ENCODE peak calls at places on chromosomes 11 and 22, in six cellular contexts. Z is lower lobe of right lung, A is astrocyte of the spinal cord, C is left lung, R is GM13976, X is fibroblast of pulmonary artery. G is an unnamed sample.

GRCh38 chr11:123694551-123694950 is 40.1 kb upstream of the SCN3B start:
- DNase-seq in Z (no peak), A (no peak), C (no peak), R (no peak), X (no peak), G (no peak)

GRCh38 chr11:65646921-65647701 is 9.2 kb downstream of the SIPA1 start:
- DNase-seq in Z (peak; percentile 64), A (peak; percentile 25), C (no peak), R (no peak), X (peak; percentile 24), G (peak; percentile 52)

GRCh38 chr11:74739546-74740270 is 8.5 kb upstream of the CHRDL2 start:
- DNase-seq in Z (no peak), A (peak; percentile 64), C (no peak), R (peak; percentile 72), X (peak; percentile 79), G (peak; percentile 84)

GRCh38 chr11:534592-535518 is 521 bp downstream of the HRAS start:
- DNase-seq in Z (peak; percentile 75), A (no peak), C (peak; percentile 50), R (no peak), X (no peak), G (no peak)

GRCh38 chr11:92845390-92846185 is 123.9 kb upstream of the MTNR1B start:
- DNase-seq in Z (no peak), A (no peak), C (no peak), R (no peak), X (no peak), G (no peak)

GRCh38 chr22:49724030-49724892 is 103.4 kb downstream of the BRD1 start:
- DNase-seq in Z (no peak), A (no peak), C (no peak), R (no peak), X (no peak), G (no peak)

GRCh38 chr11:3944198-3944597 is 88.7 kb downstream of the STIM1 start:
- DNase-seq in Z (no peak), A (no peak), C (no peak), R (no peak), X (no peak), G (no peak)

GRCh38 chr22:28075260-28075981 is 156.4 kb upstream of the PITPNB start:
- DNase-seq in Z (peak; percentile 50), A (peak; percentile 79), C (peak; percentile 35), R (no peak), X (peak; percentile 84), G (peak; percentile 72)

GRCh38 chr11:126719740-126720139 is 280.8 kb downstream of the KIRREL3 start:
- DNase-seq in Z (no peak), A (no peak), C (no peak), R (no peak), X (no peak), G (no peak)

GRCh38 chr11:10728779-10729472 is 22.1 kb upstream of the CTR9 start:
- DNase-seq in Z (no peak), A (no peak), C (no peak), R (no peak), X (no peak), G (peak; percentile 29)

GRCh38 chr11:128582496-128583366 is 4.6 kb downstream of the ETS1 start:
- DNase-seq in Z (no peak), A (peak; percentile 95), C (peak; percentile 52), R (no peak), X (peak; percentile 93), G (peak; percentile 99)

GRCh38 chr11:126716456-126717083 is 284.0 kb downstream of the KIRREL3 start:
- DNase-seq in Z (no peak), A (peak; percentile 42), C (no peak), R (peak; percentile 68), X (peak; percentile 37), G (peak; percentile 2)

GRCh38 chr11:110818032-110818687 is 105.9 kb upstream of the ARHGAP20 start:
- DNase-seq in Z (no peak), A (peak; percentile 71), C (no peak), R (no peak), X (peak; percentile 39), G (peak; percentile 57)

GRCh38 chr11:43626798-43627197 is 53.7 kb upstream of the HSD17B12 start:
- DNase-seq in Z (no peak), A (no peak), C (no peak), R (no peak), X (no peak), G (no peak)

GRCh38 chr11:61895046-61895717 is 3.8 kb upstream of the FADS3 start:
- DNase-seq in Z (no peak), A (no peak), C (no peak), R (no peak), X (no peak), G (no peak)

GRCh38 chr11:9109858-9110731 is 18.7 kb upstream of the SCUBE2 start:
- DNase-seq in Z (no peak), A (no peak), C (no peak), R (no peak), X (no peak), G (no peak)

GRCh38 chr11:111324277-111324720 is 26.0 kb downstream of the POU2AF3 start:
- DNase-seq in Z (no peak), A (peak; percentile 70), C (no peak), R (no peak), X (peak; percentile 8), G (peak; percentile 55)

GRCh38 chr11:69378303-69379141 is 84.6 kb downstream of the MYEOV start:
- DNase-seq in Z (no peak), A (no peak), C (peak; percentile 26), R (no peak), X (no peak), G (no peak)

GRCh38 chr22:32334640-32335365 is 22.9 kb upstream of the RFPL3 start:
- DNase-seq in Z (no peak), A (no peak), C (no peak), R (no peak), X (no peak), G (no peak)

GRCh38 chr11:121656333-121657090 is 203.7 kb upstream of the SORL1-AS1 start:
- DNase-seq in Z (no peak), A (no peak), C (no peak), R (peak; percentile 18), X (no peak), G (peak; percentile 47)

GRCh38 chr11:133525976-133526375 is 6.3 kb downstream of the OPCML start:
- DNase-seq in Z (no peak), A (no peak), C (no peak), R (no peak), X (no peak), G (no peak)

GRCh38 chr11:47551086-47551485 is 1.8 kb downstream of the CELF1 start:
- DNase-seq in Z (no peak), A (no peak), C (no peak), R (peak; percentile 53), X (peak; percentile 44), G (peak; percentile 64)
- TF ChIP-seq CTCF in Z (no peak), A (peak; percentile 49), C (no peak), R (no peak), X (peak; percentile 42), G (peak; percentile 55)

DNA sequence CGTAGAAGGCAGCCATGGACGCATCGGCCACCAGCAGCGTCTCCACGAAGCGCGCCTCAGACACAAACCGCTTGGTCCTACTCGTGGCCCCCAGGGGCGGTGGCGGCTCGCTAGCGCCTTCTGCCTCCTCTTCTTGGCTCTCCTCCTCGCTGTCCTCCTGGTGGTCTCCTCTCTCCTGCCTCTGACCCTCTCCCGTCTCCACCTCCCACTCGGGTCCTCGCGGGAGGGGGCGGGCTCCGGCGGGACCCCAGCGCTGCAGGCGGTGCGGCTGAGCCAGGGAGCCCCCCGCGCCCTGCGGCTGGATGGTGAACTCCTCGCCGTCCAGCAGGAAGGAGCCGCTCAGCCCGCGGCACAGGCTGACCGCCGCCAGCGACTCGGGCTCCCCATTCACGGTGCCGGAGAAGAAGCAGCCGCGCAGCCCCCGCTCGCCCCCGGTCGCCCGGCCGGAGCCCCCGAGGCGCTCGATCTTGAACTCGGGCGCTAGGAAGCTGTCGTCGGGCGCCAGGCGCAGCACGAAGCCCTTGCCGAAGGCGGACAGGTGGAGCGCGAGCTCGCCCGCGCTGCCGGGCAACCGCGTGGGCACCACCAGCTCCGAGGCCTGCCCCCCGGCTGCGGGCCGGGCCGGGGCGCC is 713 bp downstream of the ADAMTS8 start:
- DNase-seq in Z (peak; percentile 42), A (no peak), C (no peak), R (no peak), X (no peak), G (no peak)
- TF ChIP-seq CTCF in Z (no peak), A (peak; percentile 28), C (no peak), R (no peak), X (no peak), G (peak; percentile 36)

DNA sequence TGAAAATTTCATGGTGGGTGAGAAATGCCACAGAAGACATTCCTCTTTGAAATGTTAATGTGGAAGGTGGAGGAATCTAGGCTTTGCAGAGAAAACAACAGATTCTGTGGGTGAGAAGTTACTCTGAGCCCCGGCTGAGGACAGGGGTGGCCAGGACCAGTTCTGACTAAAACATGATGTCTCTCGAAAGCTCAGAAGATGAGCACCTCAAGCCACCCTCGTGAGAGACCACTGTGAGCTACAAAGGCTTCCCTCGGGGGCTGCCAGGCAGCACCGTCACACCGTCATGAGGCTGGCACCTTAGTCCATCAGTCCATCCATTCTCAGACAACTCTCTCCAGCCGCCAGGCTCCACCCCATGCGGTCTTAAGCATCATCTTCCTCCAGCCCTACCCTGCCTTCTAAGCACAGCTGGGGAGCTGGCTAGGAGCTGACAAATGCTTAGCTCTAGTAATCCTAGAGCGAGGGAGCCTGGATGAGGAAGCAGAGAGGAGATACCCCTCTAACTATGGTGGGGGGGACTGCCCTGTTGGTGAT is 360.5 kb downstream of the SHANK2 start:
- DNase-seq in Z (peak; percentile 30), A (no peak), C (no peak), R (no peak), X (no peak), G (no peak)
- TF ChIP-seq CTCF in Z (no peak), A (no peak), C (no peak), R (no peak), X (no peak), G (no peak)

GRCh38 chr11:44785856-44786606 is 59.3 kb downstream of the TSPAN18 start:
- DNase-seq in Z (no peak), A (no peak), C (no peak), R (no peak), X (no peak), G (no peak)
- TF ChIP-seq CTCF in Z (peak; percentile 7), A (no peak), C (no peak), R (no peak), X (peak; percentile 2), G (no peak)

GRCh38 chr11:7143908-7144307 is 55.1 kb downstream of the RBMXL2 start:
- DNase-seq in Z (no peak), A (peak; percentile 22), C (no peak), R (no peak), X (peak; percentile 38), G (peak; percentile 49)
- TF ChIP-seq CTCF in Z (no peak), A (no peak), C (no peak), R (no peak), X (peak; percentile 27), G (no peak)

DNA sequence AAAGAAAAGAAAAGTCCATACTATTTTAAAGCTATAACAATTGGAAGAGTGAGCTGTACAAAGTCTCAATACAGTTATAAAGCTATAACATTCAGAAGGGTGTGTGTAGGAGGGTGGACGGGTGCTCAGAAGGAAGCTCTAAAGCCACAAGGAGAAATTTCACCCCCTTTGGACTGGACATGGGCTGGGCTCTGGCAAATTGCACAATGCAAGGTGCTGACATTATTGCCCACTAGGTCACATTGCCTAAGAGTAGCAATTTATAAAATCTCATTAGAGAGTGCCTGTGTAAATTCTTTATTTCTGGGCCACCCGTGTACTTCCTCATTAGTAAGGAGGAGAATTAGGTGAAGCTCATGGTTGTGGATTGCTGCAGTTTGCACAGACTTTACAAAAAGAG is 5.7 kb upstream of the APOBEC3A start:
- DNase-seq in Z (no peak), A (no peak), C (peak; percentile 26), R (no peak), X (no peak), G (no peak)
- TF ChIP-seq CTCF in Z (no peak), A (no peak), C (no peak), R (no peak), X (no peak), G (no peak)

GRCh38 chr22:43186272-43187170 is at the start of gene TTLL12:
- DNase-seq in Z (peak; percentile 76), A (peak; percentile 35), C (peak; percentile 56), R (peak; percentile 92), X (peak; percentile 44), G (peak; percentile 50)
- TF ChIP-seq CTCF in Z (no peak), A (no peak), C (no peak), R (no peak), X (no peak), G (no peak)